ENCODE peak calls at places on chromosomes 5 and 9, in eight cellular contexts. G is substantia nigra, E is AG04450, Q is stomach, W is body of pancreas, X is astrocyte, N is mammary epithelial cell, I is WERI-Rb-1. M is an unnamed sample.

GRCh38 chr9:129613520-129614175 is 7.3 kb downstream of the C9orf50 start:
- DNase-seq in X (no peak), I (peak; percentile 72), G (peak; percentile 78), E (no peak), Q (no peak), W (no peak), N (no peak), M (peak; percentile 95)

GRCh38 chr9:134301387-134302129 is 24.7 kb upstream of the RXRA start:
- DNase-seq in E (no peak), G (no peak), W (peak; percentile 32), N (peak; percentile 80), Q (no peak), X (no peak), I (no peak), M (no peak)

GRCh38 chr5:54541823-54542783 is 24.5 kb downstream of the SNX18 start:
- DNase-seq in N (no peak), I (no peak), W (peak; percentile 43), X (no peak), Q (peak; percentile 36), E (no peak), G (no peak), M (no peak)

GRCh38 chr5:150774145-150774544 is 4.4 kb upstream of the SMIM3 start:
- DNase-seq in N (peak; percentile 91), W (no peak), X (peak; percentile 98), E (no peak), Q (no peak), I (no peak), G (no peak), M (no peak)

GRCh38 chr9:15357050-15357653 is 50.1 kb upstream of the TTC39B start:
- DNase-seq in N (no peak), G (no peak), W (peak; percentile 12), X (no peak), E (no peak), Q (peak; percentile 28), I (peak; percentile 13), M (no peak)

GRCh38 chr9:81999806-82000205 is 11.2 kb downstream of the SPATA31D1 start:
- DNase-seq in N (no peak), Q (no peak), G (no peak), E (no peak), I (no peak), W (peak; percentile 49), X (no peak), M (no peak)

GRCh38 chr5:172939045-172939444 is 20.2 kb upstream of the RPL26L1 start:
- DNase-seq in E (no peak), Q (no peak), X (no peak), N (no peak), W (no peak), I (peak; percentile 64), G (no peak), M (no peak)

GRCh38 chr5:109857405-109858031 is 167.8 kb downstream of the MAN2A1 start:
- DNase-seq in E (no peak), G (no peak), N (no peak), I (no peak), X (no peak), W (peak; percentile 29), Q (no peak), M (no peak)

GRCh38 chr5:98942849-98943248 is 14.0 kb upstream of the CHD1 start:
- DNase-seq in G (no peak), W (no peak), I (no peak), E (no peak), Q (no peak), N (no peak), X (no peak), M (no peak)

GRCh38 chr9:134630393-134630790 is 11.2 kb upstream of the COL5A1 start:
- DNase-seq in X (no peak), G (no peak), I (peak; percentile 2), Q (no peak), N (no peak), W (no peak), E (no peak), M (no peak)

GRCh38 chr5:138748630-138749081 is 4.6 kb upstream of the CTNNA1 start:
- DNase-seq in E (no peak), N (no peak), W (peak; percentile 22), X (peak; percentile 24), G (no peak), I (no peak), Q (no peak), M (no peak)

GRCh38 chr5:179864686-179865085 is 6.1 kb upstream of the MRNIP start:
- DNase-seq in Q (no peak), W (no peak), E (no peak), N (no peak), X (no peak), I (no peak), G (no peak), M (no peak)

GRCh38 chr9:93024646-93024910 is 33.9 kb upstream of the SUSD3 start:
- DNase-seq in G (no peak), X (no peak), E (no peak), N (no peak), W (no peak), Q (no peak), I (no peak), M (no peak)

GRCh38 chr9:77014597-77015263 is 4.7 kb upstream of the FOXB2 start:
- DNase-seq in Q (no peak), N (no peak), W (no peak), X (no peak), I (no peak), E (no peak), G (no peak), M (no peak)

GRCh38 chr5:106142131-106142530 is 1528.6 kb downstream of the EFNA5 start:
- DNase-seq in I (no peak), G (no peak), E (no peak), X (no peak), Q (no peak), W (no peak), N (no peak), M (no peak)

GRCh38 chr9:2299156-2299842 is 284.2 kb downstream of the SMARCA2 start:
- DNase-seq in X (no peak), I (no peak), G (no peak), N (no peak), E (no peak), W (peak; percentile 81), Q (peak; percentile 63), M (no peak)

GRCh38 chr5:149999866-150000260 is 591 bp downstream of the TIGD6 start:
- DNase-seq in N (no peak), X (no peak), G (no peak), I (no peak), W (no peak), E (no peak), Q (no peak), M (no peak)

GRCh38 chr5:138033916-138034315 is 1.0 kb upstream of the FAM13B start:
- DNase-seq in G (no peak), N (peak; percentile 40), I (no peak), E (no peak), Q (no peak), W (no peak), X (peak; percentile 53), M (no peak)

DNA sequence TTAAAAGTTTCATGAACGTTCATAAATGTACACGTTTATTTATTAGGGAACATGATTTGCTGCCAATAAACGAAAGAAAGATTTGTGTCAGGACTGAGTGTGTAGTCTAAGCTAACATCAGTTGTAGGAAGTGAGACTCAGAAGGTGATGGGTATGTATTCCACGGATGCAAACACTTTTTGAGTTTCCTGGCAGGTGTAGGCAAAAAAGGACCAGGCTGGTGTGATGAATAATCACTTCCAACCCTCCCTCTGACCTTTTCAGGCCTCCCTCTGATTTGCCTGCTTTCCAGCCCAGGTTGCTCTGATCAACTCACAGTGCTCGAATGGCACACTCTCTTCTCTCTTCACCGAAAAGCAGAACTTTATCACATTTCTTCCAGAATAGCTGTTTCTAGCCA is 51.8 kb downstream of the BASP1 start:
- DNase-seq in X (no peak), Q (no peak), I (no peak), W (no peak), G (no peak), E (no peak), N (no peak), M (no peak)
- H3K27ac ChIP-seq in X (no peak overlapping the region), Q (no peak overlapping the region), I (no peak overlapping the region), W (no peak overlapping the region), G (no peak overlapping the region), E (no peak overlapping the region), N (no peak overlapping the region), M (no peak overlapping the region)

DNA sequence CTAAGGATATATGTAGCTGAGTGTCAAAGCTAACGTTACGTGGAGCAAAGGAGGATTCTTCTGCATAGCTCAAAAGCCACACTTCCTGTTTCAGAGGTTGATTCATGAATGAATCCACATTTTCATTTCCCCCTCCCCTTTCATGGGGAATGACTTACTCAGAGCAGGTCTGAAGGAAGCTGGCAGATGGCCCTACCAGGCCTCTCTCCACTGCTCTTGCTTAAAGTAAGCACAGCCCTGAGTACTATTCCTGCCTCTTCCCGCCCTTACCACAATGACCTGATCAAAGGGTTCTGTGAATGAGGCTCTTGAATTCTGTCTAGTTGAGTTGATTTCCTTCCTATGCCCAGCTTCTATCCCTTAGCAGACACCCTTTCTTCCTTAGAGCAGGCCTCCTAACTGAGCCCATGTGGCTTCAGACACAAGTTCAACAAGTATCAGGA is 6.3 kb downstream of the IGIP start:
- DNase-seq in E (peak; percentile 78), W (peak; percentile 63), Q (peak; percentile 39), G (no peak), X (peak; percentile 96), N (peak; percentile 91), I (peak; percentile 41), M (no peak)
- H3K27ac ChIP-seq in E (peak overlapping the region; percentile 25), W (no peak overlapping the region), Q (no peak overlapping the region), G (no peak overlapping the region), X (peak overlapping the region; percentile 34), N (peak overlapping the region; percentile 46), I (peak overlapping the region; percentile 2), M (no peak overlapping the region)

DNA sequence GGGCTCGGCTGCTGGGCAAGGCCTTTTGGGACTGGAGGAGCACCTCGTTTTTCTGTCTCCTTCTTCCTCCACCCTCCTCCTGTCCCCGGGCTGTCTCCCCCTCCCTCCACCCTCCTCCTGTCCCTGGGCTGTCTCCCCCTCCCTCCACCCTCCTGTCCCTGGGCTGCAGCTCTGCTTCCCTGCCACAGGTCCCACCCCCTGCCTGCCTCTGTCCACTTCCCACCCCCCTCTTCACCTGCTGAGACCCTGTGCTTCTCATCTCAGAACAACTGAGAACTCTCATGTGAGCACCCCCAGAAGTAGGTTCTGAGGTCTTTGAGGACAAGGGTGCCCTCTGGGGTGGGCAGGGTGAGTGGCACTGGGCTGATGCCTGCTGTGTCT is 5.8 kb upstream of the TOR4A start:
- DNase-seq in I (peak; percentile 46), E (no peak), Q (no peak), N (no peak), X (no peak), W (no peak), G (no peak), M (no peak)
- H3K27ac ChIP-seq in I (peak overlapping the region; percentile 24), E (no peak overlapping the region), Q (no peak overlapping the region), N (no peak overlapping the region), X (no peak overlapping the region), W (no peak overlapping the region), G (no peak overlapping the region), M (no peak overlapping the region)

DNA sequence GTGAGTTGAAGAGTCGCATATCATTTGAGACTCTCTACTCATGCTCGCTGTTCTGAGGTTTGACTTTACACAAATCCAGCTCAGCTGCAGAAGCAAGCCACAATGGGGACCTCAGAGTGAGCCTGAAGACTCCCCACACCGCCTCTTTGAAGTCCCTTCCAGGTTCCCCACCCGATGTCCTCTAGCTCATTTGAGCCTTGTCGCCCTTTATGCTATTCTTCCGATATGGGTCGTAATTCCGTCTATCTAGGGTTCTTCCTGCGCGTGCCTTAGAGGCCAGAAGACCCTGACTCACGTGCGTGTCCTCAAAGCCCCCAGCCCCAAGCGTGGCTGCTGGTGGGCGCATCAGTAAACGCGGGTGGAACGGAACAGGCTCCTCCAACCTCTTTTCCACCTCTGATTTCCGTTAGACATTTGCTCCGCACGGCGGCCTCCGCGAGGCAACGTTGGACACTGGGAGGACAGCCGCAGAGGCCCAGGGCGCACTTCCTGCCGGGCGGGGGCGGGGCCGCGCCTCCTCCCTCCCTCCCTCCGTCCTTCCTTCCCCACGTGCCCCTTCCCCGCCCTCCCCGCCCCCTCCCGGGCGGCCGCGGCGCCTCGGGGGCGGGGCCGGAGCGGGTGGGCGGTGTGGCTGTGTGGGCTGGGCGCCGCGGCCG is at the start of gene SNX30:
- DNase-seq in E (peak; percentile 57), Q (peak; percentile 92), G (peak; percentile 76), X (peak; percentile 76), I (peak; percentile 95), N (peak; percentile 88), W (peak; percentile 95), M (peak; percentile 83)
- H3K27ac ChIP-seq in E (peak within 1 kb of the TSS; percentile 71), Q (peak within 1 kb of the TSS; percentile 84), G (peak within 1 kb of the TSS; percentile 99), X (peak within 1 kb of the TSS; percentile 57), I (peak within 1 kb of the TSS; percentile 94), N (peak within 1 kb of the TSS; percentile 30), W (peak within 1 kb of the TSS; percentile 51), M (peak within 1 kb of the TSS; percentile 99)